ENCODE peak calls at places on chromosome 22, in seven cellular contexts. A is GM19239; R is ELF-1; O is mammary epithelial cell; Z is stimulated activated CD8-positive, alpha-beta memory T cell treated with anti-CD3 and anti-CD28 coated beads, Interleukin-15, amount 100 ng/mL, for 4 hours; C is activated CD4-positive, alpha-beta T cell treated with anti-CD3 and anti-CD28 coated beads for 36 hours; E is activated T-cell treated with anti-CD3 and anti-CD28 coated beads for 4 hours. Y is an unnamed sample.

GRCh38 chr22:22929381-22930221 is 42.0 kb downstream of the IGLL5 start:
- DNase-seq in A (no peak), R (no peak), O (no peak), Z (no peak), C (no peak), E (no peak), Y (no peak)

GRCh38 chr22:47043835-47044721 is 281.6 kb downstream of the TBC1D22A start:
- DNase-seq in A (no peak), R (no peak), O (no peak), Z (no peak), C (no peak), E (no peak), Y (no peak)

GRCh38 chr22:49632199-49633009 is 195.3 kb downstream of the BRD1 start:
- DNase-seq in A (peak; percentile 64), R (peak; percentile 90), O (peak; percentile 8), Z (no peak), C (peak; percentile 43), E (no peak), Y (no peak)

GRCh38 chr22:35353318-35353717 is 27.6 kb upstream of the HMOX1 start:
- DNase-seq in A (no peak), R (no peak), O (no peak), Z (no peak), C (no peak), E (no peak), Y (no peak)

GRCh38 chr22:23888615-23889401 is 5.4 kb upstream of the MIF start:
- DNase-seq in A (no peak), R (peak; percentile 53), O (peak; percentile 14), Z (no peak), C (no peak), E (no peak), Y (no peak)

GRCh38 chr22:35961480-35961902 is 67.1 kb downstream of the RBFOX2 start:
- DNase-seq in A (no peak), R (peak; percentile 69), O (no peak), Z (no peak), C (no peak), E (no peak), Y (no peak)

GRCh38 chr22:32733196-32733595 is 68.3 kb upstream of the TIMP3 start:
- DNase-seq in A (no peak), R (no peak), O (no peak), Z (no peak), C (no peak), E (no peak), Y (no peak)

GRCh38 chr22:27303718-27304117 is 497.8 kb downstream of the MN1 start:
- DNase-seq in A (no peak), R (no peak), O (no peak), Z (no peak), C (no peak), E (no peak), Y (no peak)

GRCh38 chr22:36419177-36419911 is 31.6 kb upstream of the MYH9 start:
- DNase-seq in A (no peak), R (peak; percentile 89), O (no peak), Z (no peak), C (no peak), E (no peak), Y (no peak)

GRCh38 chr22:38578505-38578904 is 8.5 kb upstream of the DMC1 start:
- DNase-seq in A (no peak), R (no peak), O (no peak), Z (no peak), C (no peak), E (no peak), Y (no peak)

Y was measured in KG1.